ENCODE peak calls at places on chromosome 1, in six cellular contexts. One of them, this sample, is unnamed.
A peak's percentile ranks its signal among the peaks of the same experiment; 100 is the strongest.

GRCh38 chr1:62362952-62363325 is 43.7 kb upstream of the KANK4 start:
- DNase-seq in HFF-Myc: no peak
- DNase-seq in AG09309: no peak
- DNase-seq in osteoblast: no peak
- DNase-seq in BE2C: no peak
- DNase-seq in AG10803: no peak
- DNase-seq in this sample: no peak

GRCh38 chr1:20713440-20713839 is 4.4 kb downstream of the KIF17 start:
- DNase-seq in HFF-Myc: no peak
- DNase-seq in AG09309: no peak
- DNase-seq in osteoblast: peak; percentile 65
- DNase-seq in BE2C: no peak
- DNase-seq in AG10803: no peak
- DNase-seq in this sample: no peak

GRCh38 chr1:242245255-242245654 is 246.4 kb upstream of the MAP1LC3C start:
- DNase-seq in HFF-Myc: no peak
- DNase-seq in AG09309: no peak
- DNase-seq in osteoblast: no peak
- DNase-seq in BE2C: no peak
- DNase-seq in AG10803: no peak
- DNase-seq in this sample: no peak

GRCh38 chr1:151610142-151610541 is 1.7 kb upstream of the SNX27 start:
- DNase-seq in HFF-Myc: no peak
- DNase-seq in AG09309: no peak
- DNase-seq in osteoblast: no peak
- DNase-seq in BE2C: no peak
- DNase-seq in AG10803: no peak
- DNase-seq in this sample: no peak

GRCh38 chr1:231376101-231376500 is 38.0 kb downstream of the SPRTN start:
- DNase-seq in HFF-Myc: no peak
- DNase-seq in AG09309: no peak
- DNase-seq in osteoblast: no peak
- DNase-seq in BE2C: no peak
- DNase-seq in AG10803: no peak
- DNase-seq in this sample: no peak

GRCh38 chr1:244835276-244836134 is at the start of gene COX20:
- DNase-seq in HFF-Myc: peak; percentile 81
- DNase-seq in AG09309: peak; percentile 55
- DNase-seq in osteoblast: peak; percentile 95
- DNase-seq in BE2C: no peak
- DNase-seq in AG10803: peak; percentile 89
- DNase-seq in this sample: peak; percentile 93

GRCh38 chr1:160103658-160104519 is 5.5 kb upstream of the IGSF8 start:
- DNase-seq in HFF-Myc: no peak
- DNase-seq in AG09309: no peak
- DNase-seq in osteoblast: peak; percentile 64
- DNase-seq in BE2C: no peak
- DNase-seq in AG10803: no peak
- DNase-seq in this sample: no peak

GRCh38 chr1:65820983-65821382 is 28.3 kb downstream of the PDE4B start:
- DNase-seq in HFF-Myc: peak; percentile 39
- DNase-seq in AG09309: peak; percentile 98
- DNase-seq in osteoblast: peak; percentile 82
- DNase-seq in BE2C: no peak
- DNase-seq in AG10803: peak; percentile 98
- DNase-seq in this sample: no peak

GRCh38 chr1:22139066-22139594 is 3.8 kb downstream of the WNT4 start:
- DNase-seq in HFF-Myc: no peak
- DNase-seq in AG09309: no peak
- DNase-seq in osteoblast: no peak
- DNase-seq in BE2C: peak; percentile 69
- DNase-seq in AG10803: no peak
- DNase-seq in this sample: no peak

GRCh38 chr1:232123775-232124659 is 497.4 kb downstream of the DISC1 start:
- DNase-seq in HFF-Myc: no peak
- DNase-seq in AG09309: no peak
- DNase-seq in osteoblast: no peak
- DNase-seq in BE2C: no peak
- DNase-seq in AG10803: peak; percentile 72
- DNase-seq in this sample: no peak

GRCh38 chr1:110875216-110875731 is 2.3 kb downstream of the CD53 start:
- DNase-seq in HFF-Myc: no peak
- DNase-seq in AG09309: no peak
- DNase-seq in osteoblast: no peak
- DNase-seq in BE2C: no peak
- DNase-seq in AG10803: no peak
- DNase-seq in this sample: no peak

GRCh38 chr1:66401244-66401643 is 132.7 kb upstream of the SGIP1 start:
- DNase-seq in HFF-Myc: no peak
- DNase-seq in AG09309: no peak
- DNase-seq in osteoblast: no peak
- DNase-seq in BE2C: no peak
- DNase-seq in AG10803: no peak
- DNase-seq in this sample: no peak

GRCh38 chr1:72137665-72138064 is 144.7 kb downstream of the NEGR1 start:
- DNase-seq in HFF-Myc: no peak
- DNase-seq in AG09309: no peak
- DNase-seq in osteoblast: no peak
- DNase-seq in BE2C: no peak
- DNase-seq in AG10803: no peak
- DNase-seq in this sample: no peak

GRCh38 chr1:186404454-186405051 is 28.9 kb downstream of the ODR4 start:
- DNase-seq in HFF-Myc: peak; percentile 67
- DNase-seq in AG09309: peak; percentile 46
- DNase-seq in osteoblast: peak; percentile 58
- DNase-seq in BE2C: no peak
- DNase-seq in AG10803: peak; percentile 77
- DNase-seq in this sample: peak; percentile 43

GRCh38 chr1:62437273-62437945 is 560 bp downstream of the USP1 start:
- DNase-seq in HFF-Myc: no peak
- DNase-seq in AG09309: no peak
- DNase-seq in osteoblast: peak; percentile 44
- DNase-seq in BE2C: no peak
- DNase-seq in AG10803: no peak
- DNase-seq in this sample: no peak

GRCh38 chr1:158177705-158178450 is 2.8 kb upstream of the CD1D start:
- DNase-seq in HFF-Myc: no peak
- DNase-seq in AG09309: no peak
- DNase-seq in osteoblast: peak; percentile 95
- DNase-seq in BE2C: peak; percentile 91
- DNase-seq in AG10803: peak; percentile 48
- DNase-seq in this sample: no peak

GRCh38 chr1:93820554-93821411 is 58.2 kb downstream of the DNTTIP2 start:
- DNase-seq in HFF-Myc: no peak
- DNase-seq in AG09309: no peak
- DNase-seq in osteoblast: no peak
- DNase-seq in BE2C: no peak
- DNase-seq in AG10803: no peak
- DNase-seq in this sample: no peak